ENCODE peak calls at places on chromosome 7, in eight cellular contexts. C is stimulated activated CD4-positive, alpha-beta T cell treated with anti-CD3 and anti-CD28 coated beads, Interleukin-15, amount 100 ng/mL, for 24 hours; W is GOT3; X is activated CD4-positive, alpha-beta T cell treated with anti-CD3 and anti-CD28 coated beads for 48 hours; Q is stomach; U is hippocampal formation; R is cardiac fibroblast; T is posterior vena cava. D is an unnamed sample.

GRCh38 chr7:93973134-93973533 is 31.0 kb downstream of the BET1 start:
- DNase-seq in T (no peak), Q (no peak), W (no peak), R (no peak), C (no peak), X (no peak), U (no peak), D (no peak)

GRCh38 chr7:26648429-26649015 is 215.9 kb downstream of the SKAP2 start:
- DNase-seq in C (no peak), U (no peak), X (no peak), T (no peak), R (peak; percentile 5), W (no peak), Q (no peak), D (no peak)

GRCh38 chr7:108253275-108254044 is 123.3 kb upstream of the LAMB4 start:
- DNase-seq in X (no peak), U (no peak), C (no peak), R (peak; percentile 61), W (no peak), T (no peak), Q (no peak), D (no peak)

GRCh38 chr7:107322015-107322414 is 147.8 kb upstream of the GPR22 start:
- DNase-seq in W (no peak), Q (no peak), U (no peak), C (no peak), X (no peak), T (no peak), R (no peak), D (peak; percentile 8)

GRCh38 chr7:69893915-69894314 is 295.6 kb downstream of the AUTS2 start:
- DNase-seq in U (peak; percentile 22), R (peak; percentile 29), T (no peak), X (no peak), C (no peak), W (no peak), Q (no peak), D (peak; percentile 35)

GRCh38 chr7:94394058-94394398 is 667 bp upstream of the COL1A2 start:
- DNase-seq in R (peak; percentile 65), X (no peak), W (no peak), U (no peak), C (no peak), Q (no peak), T (peak; percentile 84), D (no peak)

GRCh38 chr7:92790987-92791386 is 45.4 kb downstream of the CDK6 start:
- DNase-seq in U (peak; percentile 35), Q (no peak), R (peak; percentile 74), X (no peak), C (no peak), W (no peak), T (no peak), D (no peak)

GRCh38 chr7:7861211-7861633 is 107.4 kb upstream of the GLCCI1 start:
- DNase-seq in U (no peak), Q (no peak), T (no peak), R (peak; percentile 26), W (no peak), C (no peak), X (no peak), D (no peak)

GRCh38 chr7:5266148-5267028 is 16.4 kb upstream of the SLC29A4 start:
- DNase-seq in C (no peak), W (no peak), T (no peak), U (no peak), Q (no peak), R (no peak), X (no peak), D (no peak)

GRCh38 chr7:158431941-158432347 is 155.7 kb downstream of the PTPRN2 start:
- DNase-seq in U (no peak), R (peak; percentile 93), X (no peak), Q (peak; percentile 86), C (no peak), W (peak; percentile 76), T (peak; percentile 87), D (no peak)

GRCh38 chr7:18754766-18755165 is 259.2 kb downstream of the HDAC9 start:
- DNase-seq in W (no peak), Q (no peak), R (peak; percentile 48), T (no peak), U (no peak), C (no peak), X (no peak), D (no peak)

GRCh38 chr7:105776986-105777910 is 99.2 kb downstream of the ATXN7L1 start:
- DNase-seq in X (no peak), R (peak; percentile 32), Q (no peak), U (no peak), W (no peak), C (no peak), T (no peak), D (no peak)

GRCh38 chr7:7979556-7979955 is 11.0 kb downstream of the GLCCI1 start:
- DNase-seq in R (no peak), X (no peak), T (no peak), U (no peak), Q (no peak), C (no peak), W (no peak), D (peak; percentile 70)

GRCh38 chr7:99254390-99254789 is 18.2 kb upstream of the MYH16 start:
- DNase-seq in R (no peak), W (no peak), U (no peak), Q (no peak), X (no peak), C (no peak), T (no peak), D (no peak)

GRCh38 chr7:157011333-157012112 is 1.1 kb upstream of the MNX1 start:
- DNase-seq in U (no peak), Q (no peak), C (no peak), X (no peak), W (no peak), R (no peak), T (no peak), D (no peak)

GRCh38 chr7:158351481-158351880 is 236.1 kb downstream of the PTPRN2 start:
- DNase-seq in T (peak; percentile 40), X (no peak), Q (no peak), R (no peak), W (no peak), C (no peak), U (no peak), D (no peak)

GRCh38 chr7:8094164-8095140 is 125.9 kb downstream of the GLCCI1 start:
- DNase-seq in X (no peak), Q (no peak), W (no peak), R (no peak), C (no peak), T (no peak), U (no peak), D (no peak)

GRCh38 chr7:31108097-31108657 is 56.1 kb downstream of the ADCYAP1R1 start:
- DNase-seq in Q (no peak), R (no peak), U (no peak), W (no peak), T (no peak), C (no peak), X (no peak), D (no peak)

GRCh38 chr7:150685219-150686029 is at the start of gene GIMAP2:
- DNase-seq in R (peak; percentile 10), Q (no peak), U (peak; percentile 43), W (no peak), C (peak; percentile 46), T (no peak), X (peak; percentile 34), D (no peak)

GRCh38 chr7:48528689-48529088 is 357.4 kb downstream of the ABCA13 start:
- DNase-seq in U (no peak), C (no peak), T (no peak), X (no peak), Q (no peak), R (no peak), W (no peak), D (no peak)

GRCh38 chr7:22759721-22760120 is 32.7 kb downstream of the IL6 start:
- DNase-seq in U (no peak), Q (no peak), W (no peak), T (no peak), C (no peak), R (no peak), X (no peak), D (no peak)

GRCh38 chr7:139825666-139826290 is 3.3 kb upstream of the TBXAS1 start:
- DNase-seq in W (no peak), C (no peak), X (no peak), U (no peak), T (no peak), Q (no peak), R (peak; percentile 36), D (no peak)

GRCh38 chr7:134602921-134603394 is 43.7 kb upstream of the BPGM start:
- DNase-seq in C (no peak), X (no peak), U (no peak), T (no peak), Q (no peak), W (no peak), R (peak; percentile 28), D (no peak)

GRCh38 chr7:135169141-135169935 is 1.2 kb downstream of the CYREN start:
- DNase-seq in R (peak; percentile 25), Q (no peak), U (no peak), W (no peak), C (peak; percentile 80), X (peak; percentile 80), T (no peak), D (peak; percentile 82)

GRCh38 chr7:47654672-47655340 is 72.9 kb upstream of the TNS3 start:
- DNase-seq in W (no peak), R (peak; percentile 66), X (no peak), T (peak; percentile 70), Q (no peak), C (no peak), U (no peak), D (no peak)

GRCh38 chr7:66374141-66374540 is 169.0 kb downstream of the TPST1 start:
- DNase-seq in R (peak; percentile 73), X (no peak), C (no peak), Q (no peak), U (no peak), T (no peak), W (no peak), D (peak; percentile 79)

GRCh38 chr7:24829787-24830186 is 72.5 kb upstream of the GSDME start:
- DNase-seq in X (no peak), C (no peak), Q (no peak), T (no peak), W (no peak), U (no peak), R (no peak), D (peak; percentile 68)

GRCh38 chr7:117645456-117646181 is 165.8 kb downstream of the CFTR start:
- DNase-seq in X (no peak), T (no peak), U (no peak), R (peak; percentile 59), C (no peak), Q (no peak), W (no peak), D (no peak)

GRCh38 chr7:103613655-103614642 is 167.9 kb upstream of the SLC26A5 start:
- DNase-seq in W (no peak), R (peak; percentile 4), C (no peak), Q (no peak), U (no peak), X (no peak), T (no peak), D (no peak)

GRCh38 chr7:106059556-106059955 is 52.6 kb downstream of the SYPL1 start:
- DNase-seq in R (peak; percentile 35), U (no peak), C (no peak), X (no peak), Q (peak; percentile 2), T (peak; percentile 32), W (no peak), D (no peak)

GRCh38 chr7:36600869-36601530 is 123.3 kb downstream of the AOAH start:
- DNase-seq in T (no peak), C (peak; percentile 33), R (peak; percentile 6), U (no peak), W (no peak), X (peak; percentile 35), Q (no peak), D (no peak)

GRCh38 chr7:91330378-91331295 is 66.4 kb downstream of the FZD1 start:
- DNase-seq in W (no peak), X (no peak), Q (no peak), C (no peak), U (no peak), R (peak; percentile 31), T (no peak), D (no peak)

D was measured in erythroblast.